ENCODE peak calls at places on chromosomes 1 and 21, in six cellular contexts. W is vagina, E is heart left ventricle, F is esophagus squamous epithelium, N is HepG2, S is lower lobe of right lung. I is an unnamed sample.

GRCh38 chr1:61442456-61443013 is 282.4 kb downstream of the TM2D1 start:
- DNase-seq in N (no peak), E (no peak), W (no peak), S (no peak), F (no peak), I (no peak)

GRCh38 chr1:30427545-30427944 is 295.8 kb downstream of the MATN1 start:
- DNase-seq in S (no peak), F (no peak), W (no peak), N (no peak), E (no peak), I (peak; percentile 28)

GRCh38 chr1:41240806-41241747 is 1.0 kb downstream of the SCMH1 start:
- DNase-seq in S (peak; percentile 76), N (peak; percentile 37), E (peak; percentile 81), F (no peak), W (no peak), I (peak; percentile 83)

GRCh38 chr1:93172778-93173177 is 7.4 kb downstream of the TMED5 start:
- DNase-seq in N (peak; percentile 63), F (no peak), E (no peak), W (no peak), S (no peak), I (no peak)

GRCh38 chr1:160997323-160998038 is 23.5 kb downstream of the F11R start:
- DNase-seq in N (peak; percentile 61), F (no peak), E (peak; percentile 70), S (peak; percentile 75), W (no peak), I (no peak)

GRCh38 chr1:199685369-199685768 is 342.1 kb upstream of the NR5A2 start:
- DNase-seq in N (peak; percentile 7), E (no peak), W (no peak), F (no peak), S (no peak), I (no peak)

GRCh38 chr1:9691726-9692125 is 40.2 kb downstream of the PIK3CD start:
- DNase-seq in E (no peak), F (no peak), N (no peak), S (no peak), W (no peak), I (no peak)

GRCh38 chr1:145892486-145893087 is 6.9 kb upstream of the ANKRD35 start:
- DNase-seq in N (no peak), S (no peak), E (no peak), W (peak; percentile 86), F (no peak), I (no peak)

GRCh38 chr21:36504067-36505058 is 24.4 kb upstream of the CLDN14 start:
- DNase-seq in W (no peak), N (peak; percentile 27), F (no peak), S (no peak), E (no peak), I (no peak)

GRCh38 chr21:44418108-44418875 is 37.0 kb upstream of the LRRC3 start:
- DNase-seq in S (no peak), W (no peak), E (peak; percentile 54), F (no peak), N (no peak), I (peak; percentile 62)

GRCh38 chr1:41919764-41920397 is 1.2 kb upstream of the HIVEP3 start:
- DNase-seq in S (peak; percentile 53), N (no peak), W (no peak), E (peak; percentile 85), F (no peak), I (no peak)

GRCh38 chr1:149848340-149848771 is 51.0 kb upstream of the BOLA1 start:
- DNase-seq in W (no peak), S (no peak), N (peak; percentile 37), E (no peak), F (no peak), I (no peak)

GRCh38 chr1:26541431-26541815 is 11.9 kb downstream of the RPS6KA1 start:
- DNase-seq in E (no peak), F (no peak), N (no peak), S (no peak), W (no peak), I (peak; percentile 73)

GRCh38 chr1:26544156-26544555 is 14.6 kb downstream of the RPS6KA1 start:
- DNase-seq in S (no peak), E (no peak), W (no peak), F (no peak), N (no peak), I (no peak)

GRCh38 chr1:26541816-26542711 is 12.5 kb downstream of the RPS6KA1 start:
- DNase-seq in E (peak; percentile 89), W (peak; percentile 94), F (peak; percentile 74), N (peak; percentile 47), S (peak; percentile 95), I (peak; percentile 81)

GRCh38 chr1:26543444-26543835 is 13.9 kb downstream of the RPS6KA1 start:
- DNase-seq in S (no peak), E (no peak), F (no peak), N (no peak), W (no peak), I (no peak)

GRCh38 chr1:26542781-26543443 is 13.4 kb downstream of the RPS6KA1 start:
- DNase-seq in W (no peak), S (no peak), N (no peak), F (no peak), E (no peak), I (no peak)
- H3K4me3 ChIP-seq in W (no peak overlapping the region), S (peak overlapping the region; percentile 43), N (no peak overlapping the region), F (peak overlapping the region; percentile 44), E (no peak overlapping the region), I (peak overlapping the region; percentile 24)

GRCh38 chr21:15706686-15707085 is 23.1 kb upstream of the USP25 start:
- DNase-seq in N (no peak), W (no peak), S (no peak), E (no peak), F (no peak), I (no peak)
- H3K27ac ChIP-seq in N (no peak overlapping the region), W (no peak overlapping the region), S (no peak overlapping the region), E (no peak overlapping the region), F (no peak overlapping the region), I (no peak overlapping the region)

GRCh38 chr1:18632218-18632588 is 1.6 kb downstream of the PAX7 start:
- DNase-seq in W (no peak), F (no peak), S (no peak), N (no peak), E (no peak), I (no peak)
- H3K4me3 ChIP-seq in W (no peak overlapping the region), F (no peak overlapping the region), S (no peak overlapping the region), N (no peak overlapping the region), E (no peak overlapping the region), I (no peak overlapping the region)

GRCh38 chr1:247212914-247213617 is 41.2 kb upstream of the ZNF124 start:
- DNase-seq in N (no peak), F (no peak), W (no peak), E (no peak), S (no peak), I (no peak)

GRCh38 chr1:247210386-247211117 is 38.7 kb upstream of the ZNF124 start:
- DNase-seq in E (peak; percentile 98), F (peak; percentile 84), S (peak; percentile 99), W (peak; percentile 95), N (peak; percentile 93), I (peak; percentile 98)

GRCh38 chr1:247212012-247212411 is 40.2 kb upstream of the ZNF124 start:
- DNase-seq in N (no peak), E (no peak), W (no peak), S (no peak), F (no peak), I (no peak)

GRCh38 chr1:247210062-247210385 is 38.2 kb upstream of the ZNF124 start:
- DNase-seq in W (no peak), N (no peak), F (no peak), S (no peak), E (no peak), I (no peak)

GRCh38 chr1:247211339-247211738 is 39.5 kb upstream of the ZNF124 start:
- DNase-seq in W (no peak), N (no peak), E (no peak), F (no peak), S (no peak), I (no peak)
- H3K27ac ChIP-seq in W (no peak overlapping the region), N (no peak overlapping the region), E (peak overlapping the region; percentile 89), F (peak overlapping the region; percentile 95), S (peak overlapping the region; percentile 97), I (no peak overlapping the region)

DNA sequence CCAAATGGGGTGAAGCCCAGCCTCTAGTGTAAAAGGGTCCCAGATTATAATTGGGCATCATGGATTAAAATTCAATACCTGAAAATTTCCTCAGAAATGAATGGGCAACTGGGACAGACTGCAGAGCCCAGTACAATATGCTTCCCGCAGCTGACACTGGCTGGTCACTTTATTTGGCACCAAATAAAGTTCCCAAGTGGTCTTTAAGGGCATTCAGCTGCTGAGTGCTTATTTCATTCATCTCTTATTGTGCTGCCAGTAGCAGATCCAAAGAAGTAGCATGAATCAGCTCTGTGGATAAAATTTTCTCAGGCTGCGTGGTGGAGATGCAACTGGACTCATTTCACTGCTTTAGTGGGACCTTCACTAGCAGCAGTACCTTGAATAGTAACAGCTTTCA is 226.4 kb upstream of the ADGRL2 start:
- DNase-seq in W (no peak), F (no peak), N (no peak), E (no peak), S (no peak), I (no peak)
- H3K4me3 ChIP-seq in W (no peak overlapping the region), F (no peak overlapping the region), N (no peak overlapping the region), E (no peak overlapping the region), S (no peak overlapping the region), I (no peak overlapping the region)

GRCh38 chr1:203304391-203304918 is 864 bp upstream of the BTG2 start:
- DNase-seq in S (no peak), N (no peak), F (no peak), E (no peak), W (no peak), I (no peak)

GRCh38 chr1:203300441-203301330 is 4.6 kb upstream of the BTG2 start:
- DNase-seq in E (no peak), W (no peak), N (no peak), F (no peak), S (no peak), I (no peak)

GRCh38 chr1:203301331-203301668 is 4.0 kb upstream of the BTG2 start:
- DNase-seq in E (no peak), F (no peak), W (no peak), N (no peak), S (no peak), I (no peak)

GRCh38 chr1:203302461-203302860 is 2.9 kb upstream of the BTG2 start:
- DNase-seq in S (no peak), F (no peak), N (no peak), E (no peak), W (no peak), I (no peak)

DNA sequence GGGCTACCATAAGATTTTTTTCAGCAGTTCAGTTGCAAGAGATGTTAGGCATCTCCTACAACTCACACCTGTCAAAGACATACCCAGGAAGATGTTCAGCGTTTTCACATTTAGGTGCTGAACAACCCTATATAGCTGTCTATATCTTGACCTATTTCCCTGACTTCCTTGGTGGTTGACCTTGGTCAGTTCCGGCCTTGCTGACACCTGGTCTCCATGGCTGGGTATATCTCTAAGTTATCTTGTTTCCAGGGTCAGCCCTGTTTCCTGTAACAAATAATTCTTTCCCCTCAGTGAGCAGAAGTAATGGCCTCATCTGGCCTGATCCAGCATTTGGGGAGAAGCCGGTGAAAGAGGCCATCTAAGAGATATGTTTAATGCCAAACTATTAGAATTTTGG is 2.4 kb upstream of the BTG2 start:
- DNase-seq in S (no peak), F (no peak), N (no peak), W (no peak), E (no peak), I (no peak)
- H3K27ac ChIP-seq in S (no peak overlapping the region), F (no peak overlapping the region), N (no peak overlapping the region), W (no peak overlapping the region), E (no peak overlapping the region), I (no peak overlapping the region)